ENCODE peak calls at places on chromosomes 2 and 18, in six cellular contexts. F is ovary, X is HCT116, M is cardiac muscle cell, G is transverse colon, D is GM23248. N is an unnamed sample.

GRCh38 chr2:45919711-45920111 is 268.2 kb downstream of the PRKCE start:
- DNase-seq in D (no peak), M (no peak), F (no peak), X (no peak), G (no peak), N (no peak)

GRCh38 chr2:143513081-143513480 is 383.9 kb downstream of the ARHGAP15 start:
- DNase-seq in M (peak; percentile 81), G (no peak), F (peak; percentile 46), X (peak; percentile 19), D (peak; percentile 76), N (no peak)

GRCh38 chr18:75211002-75211621 is 515 bp downstream of the TSHZ1 start:
- DNase-seq in F (no peak), D (peak; percentile 64), X (no peak), M (peak; percentile 40), G (peak; percentile 21), N (peak; percentile 34)

GRCh38 chr2:38178556-38179419 is 102.8 kb upstream of the CYP1B1 start:
- DNase-seq in M (peak; percentile 93), F (no peak), D (peak; percentile 92), X (no peak), G (no peak), N (no peak)

GRCh38 chr2:214465386-214466146 is 54.7 kb downstream of the VWC2L start:
- DNase-seq in G (no peak), F (no peak), D (peak; percentile 71), X (no peak), M (peak; percentile 35), N (no peak)

GRCh38 chr2:180604077-180604476 is 376.3 kb upstream of the UBE2E3 start:
- DNase-seq in M (peak; percentile 19), X (peak; percentile 6), G (peak; percentile 13), F (no peak), D (peak; percentile 19), N (no peak)

GRCh38 chr2:106065983-106066826 is 127.9 kb downstream of the UXS1 start:
- DNase-seq in G (no peak), M (no peak), F (no peak), D (no peak), X (no peak), N (no peak)

GRCh38 chr2:61707984-61708852 is 145.6 kb downstream of the FAM161A start:
- DNase-seq in M (peak; percentile 3), F (no peak), D (peak; percentile 40), G (no peak), X (no peak), N (no peak)

GRCh38 chr2:19569300-19569791 is 210.9 kb upstream of the OSR1 start:
- DNase-seq in X (no peak), G (no peak), M (no peak), D (peak; percentile 35), F (no peak), N (no peak)

GRCh38 chr2:17517481-17518211 is 594 bp downstream of the RAD51AP2 start:
- DNase-seq in F (no peak), G (no peak), M (no peak), X (no peak), D (peak; percentile 53), N (no peak)

GRCh38 chr2:46943881-46944798 is 28.5 kb upstream of the MCFD2 start:
- DNase-seq in M (no peak), F (no peak), D (no peak), G (no peak), X (no peak), N (peak; percentile 74)

GRCh38 chr2:135030826-135031225 is 16.4 kb downstream of the MAP3K19 start:
- DNase-seq in F (no peak), G (no peak), D (peak; percentile 60), X (no peak), M (peak; percentile 79), N (no peak)

GRCh38 chr2:74297391-74297790 is 45.8 kb downstream of the SLC4A5 start:
- DNase-seq in F (no peak), D (no peak), M (no peak), X (no peak), G (no peak), N (no peak)

GRCh38 chr2:159801925-159802324 is 3.9 kb upstream of the CD302 start:
- DNase-seq in M (no peak), X (no peak), F (no peak), D (no peak), G (no peak), N (no peak)

GRCh38 chr2:171163261-171163660 is 2.6 kb upstream of the TLK1 start:
- DNase-seq in F (no peak), M (no peak), X (no peak), D (no peak), G (no peak), N (peak; percentile 42)

GRCh38 chr2:18410543-18410942 is 149.9 kb downstream of the RDH14 start:
- DNase-seq in M (no peak), G (no peak), X (no peak), D (no peak), F (no peak), N (no peak)

GRCh38 chr2:102313950-102314349 is 2.6 kb downstream of the IL1RL1 start:
- DNase-seq in D (peak; percentile 58), X (no peak), G (no peak), M (peak; percentile 56), F (no peak), N (no peak)

GRCh38 chr2:193562031-193562430 is 1367.3 kb upstream of the TMEFF2 start:
- DNase-seq in F (no peak), M (no peak), D (no peak), X (no peak), G (no peak), N (no peak)

GRCh38 chr2:100818606-100819364 is 1.2 kb upstream of the NPAS2 start:
- DNase-seq in M (peak; percentile 94), F (peak; percentile 38), D (peak; percentile 82), G (peak; percentile 71), X (peak; percentile 10), N (no peak)

GRCh38 chr18:55262021-55262560 is 302.8 kb upstream of the CCDC68 start:
- DNase-seq in G (no peak), M (no peak), D (no peak), X (no peak), F (no peak), N (no peak)

GRCh38 chr18:21184396-21184996 is 57.5 kb upstream of the GREB1L start:
- DNase-seq in D (no peak), G (no peak), M (no peak), F (no peak), X (no peak), N (no peak)

GRCh38 chr2:217980591-217980990 is 22.2 kb downstream of the TNS1 start:
- DNase-seq in M (no peak), X (no peak), F (peak; percentile 33), D (no peak), G (no peak), N (no peak)

GRCh38 chr2:113200736-113201490 is 27.1 kb downstream of the PSD4 start:
- DNase-seq in F (no peak), D (peak; percentile 40), X (no peak), G (no peak), M (no peak), N (no peak)

GRCh38 chr18:75335511-75335910 is 92.0 kb downstream of the SMIM21 start:
- DNase-seq in M (no peak), F (no peak), X (no peak), D (no peak), G (no peak), N (no peak)

GRCh38 chr18:44973282-44973681 is 292.6 kb downstream of the SETBP1 start:
- DNase-seq in M (peak; percentile 41), F (no peak), X (no peak), D (no peak), G (no peak), N (peak; percentile 0)

GRCh38 chr2:94984964-94985575 is 40.4 kb upstream of the MAL start:
- DNase-seq in D (no peak), M (no peak), F (no peak), G (no peak), X (no peak), N (no peak)

DNA sequence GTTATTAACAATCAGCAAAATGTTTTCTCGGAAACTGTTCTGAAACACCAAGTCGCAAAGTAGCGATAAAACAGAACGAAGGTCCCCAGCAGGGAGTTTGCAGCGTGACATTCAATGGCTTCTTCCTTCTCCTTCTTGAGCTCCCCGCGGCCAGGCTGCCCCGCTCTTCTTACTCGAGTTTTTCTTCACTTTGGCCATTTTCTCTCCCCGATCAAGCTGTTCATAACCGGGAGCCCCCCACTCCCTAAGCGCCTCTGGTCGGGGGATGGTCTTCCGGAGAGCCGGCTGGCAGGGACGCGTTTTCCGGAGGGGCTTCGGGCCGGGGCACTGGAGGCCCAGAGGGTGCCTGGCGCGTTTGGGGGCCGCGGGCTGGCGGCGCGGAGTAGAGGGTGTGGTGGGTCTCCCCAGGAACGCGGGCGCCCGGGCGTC is 5.2 kb downstream of the SP9 start:
- DNase-seq in D (no peak), G (no peak), M (no peak), X (no peak), F (no peak), N (peak; percentile 20)
- H3K4me1 ChIP-seq in D (no peaks in the 10 kb centered on the region), G (peaks cover 77% of the 10 kb centered on the region), M (peaks cover 20% of the 10 kb centered on the region), X (no peaks in the 10 kb centered on the region), F (peaks cover 13% of the 10 kb centered on the region), N (peaks cover 71% of the 10 kb centered on the region)

DNA sequence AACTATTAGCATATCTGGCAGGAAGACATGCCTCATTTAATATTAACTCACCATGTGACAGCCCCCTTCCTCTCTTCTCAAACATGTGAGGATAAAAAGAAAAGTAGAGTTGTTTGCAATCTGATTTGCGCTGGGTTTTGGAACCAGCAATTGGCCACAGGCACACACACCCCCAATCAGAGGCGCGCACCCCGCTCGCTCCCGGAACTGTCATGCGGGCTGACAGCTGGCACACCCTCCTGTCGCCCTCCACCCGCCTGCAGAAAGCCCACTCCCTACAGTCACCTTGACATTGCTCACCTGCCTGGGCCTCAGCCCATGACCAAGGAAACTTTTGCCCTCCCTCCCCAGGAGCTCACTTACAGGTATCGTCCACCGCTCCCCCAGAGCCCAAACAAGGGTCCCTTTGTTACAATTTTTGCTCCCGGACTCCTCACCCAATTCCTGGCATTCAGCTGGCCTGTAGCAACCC is 1.1 kb downstream of the COBLL1 start:
- DNase-seq in X (no peak), M (no peak), F (peak; percentile 59), G (peak; percentile 70), D (peak; percentile 29), N (no peak)
- H3K27ac ChIP-seq in X (peak overlapping the region; percentile 23), M (no peak overlapping the region), F (peak overlapping the region; percentile 97), G (peak overlapping the region; percentile 95), D (no peak overlapping the region), N (no peak overlapping the region)

DNA sequence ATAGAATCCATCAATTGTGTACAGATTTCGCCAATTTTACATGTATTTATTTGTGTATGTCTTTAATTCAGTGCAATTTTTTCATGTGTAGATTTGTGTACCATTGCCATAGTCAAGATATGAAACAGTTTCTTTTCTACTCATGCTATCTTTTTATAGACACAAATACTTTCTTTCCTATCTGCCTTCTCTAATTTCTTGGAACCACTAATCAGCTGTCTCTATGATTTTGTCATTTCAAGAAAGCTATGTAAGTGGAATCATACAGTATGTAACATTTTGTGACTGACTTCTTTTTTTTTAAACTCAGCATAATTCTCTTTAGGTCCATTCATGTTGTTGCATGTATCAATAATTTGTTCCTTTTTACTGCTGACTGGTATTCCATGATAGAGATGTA is 33.3 kb downstream of the KIAA1328 start:
- DNase-seq in G (no peak), D (no peak), X (no peak), F (no peak), M (no peak), N (no peak)
- H3K4me1 ChIP-seq in G (no peaks in the 10 kb centered on the region), D (no peaks in the 10 kb centered on the region), X (no peaks in the 10 kb centered on the region), F (peaks cover 4% of the 10 kb centered on the region), M (peaks cover 1% of the 10 kb centered on the region), N (no peaks in the 10 kb centered on the region)

GRCh38 chr2:158782616-158783015 is 12.5 kb upstream of the DAPL1 start:
- DNase-seq in X (no peak), D (peak; percentile 73), G (no peak), M (no peak), F (no peak), N (no peak)
- H3K27ac ChIP-seq in X (no peak overlapping the region), D (peak overlapping the region; percentile 77), G (no peak overlapping the region), M (no peak overlapping the region), F (no peak overlapping the region), N (no peak overlapping the region)

N was measured in CD4-positive, alpha-beta memory T cell.